ENCODE peak calls at places on chromosomes 13 and 19, in five cellular contexts. U, S, H, R and F are unnamed samples.

GRCh38 chr13:100128373-100128772 is 39.5 kb downstream of the PCCA start:
- DNase-seq in U (no peak), S (peak; percentile 36), H (no peak), R (no peak), F (no peak)

GRCh38 chr19:42563352-42564210 is 31.1 kb downstream of the CEACAM8 start:
- DNase-seq in U (peak; percentile 24), S (peak; percentile 74), H (no peak), R (peak; percentile 25), F (peak; percentile 83)

GRCh38 chr13:107713314-107713713 is 502.0 kb downstream of the LIG4 start:
- DNase-seq in U (no peak), S (no peak), H (no peak), R (no peak), F (peak; percentile 23)

GRCh38 chr13:99926014-99926731 is 45.4 kb downstream of the ZIC5 start:
- DNase-seq in U (no peak), S (no peak), H (no peak), R (no peak), F (no peak)

GRCh38 chr19:10335149-10336053 is 2.1 kb upstream of the RAVER1 start:
- DNase-seq in U (no peak), S (no peak), H (no peak), R (no peak), F (no peak)

GRCh38 chr19:41175825-41176734 is 16.9 kb upstream of the CYP2S1 start:
- DNase-seq in U (peak; percentile 19), S (peak; percentile 95), H (peak; percentile 59), R (peak; percentile 74), F (no peak)

GRCh38 chr19:4144666-4145261 is 8.7 kb upstream of the CREB3L3 start:
- DNase-seq in U (no peak), S (peak; percentile 75), H (no peak), R (no peak), F (peak; percentile 21)

GRCh38 chr13:114140909-114141255 is 8.5 kb upstream of the RASA3 start:
- DNase-seq in U (peak; percentile 67), S (no peak), H (peak; percentile 63), R (peak; percentile 63), F (no peak)

GRCh38 chr13:50672025-50672424 is 171.5 kb downstream of the DLEU7 start:
- DNase-seq in U (no peak), S (peak; percentile 52), H (no peak), R (no peak), F (no peak)

GRCh38 chr19:10045371-10045770 is 32.1 kb downstream of the RDH8 start:
- DNase-seq in U (no peak), S (no peak), H (no peak), R (no peak), F (no peak)

GRCh38 chr13:112775791-112776279 is 86.0 kb downstream of the ATP11A start:
- DNase-seq in U (no peak), S (no peak), H (no peak), R (no peak), F (no peak)

GRCh38 chr19:38683393-38684077 is 36.1 kb downstream of the ACTN4 start:
- DNase-seq in U (peak; percentile 79), S (peak; percentile 93), H (peak; percentile 71), R (peak; percentile 33), F (peak; percentile 85)

GRCh38 chr13:111302045-111302722 is 18.3 kb upstream of the TEX29 start:
- DNase-seq in U (no peak), S (no peak), H (no peak), R (no peak), F (no peak)

GRCh38 chr13:99085139-99085845 is 107.4 kb upstream of the DOCK9 start:
- DNase-seq in U (no peak), S (peak; percentile 17), H (peak; percentile 47), R (peak; percentile 25), F (peak; percentile 10)

GRCh38 chr19:47315125-47315821 is 5.6 kb downstream of the C5AR1 start:
- DNase-seq in U (peak; percentile 26), S (peak; percentile 90), H (no peak), R (no peak), F (peak; percentile 14)

GRCh38 chr13:41246969-41247750 is 16.2 kb downstream of the MTRF1 start:
- DNase-seq in U (no peak), S (no peak), H (no peak), R (no peak), F (peak; percentile 10)

GRCh38 chr19:756232-756631 is 5.3 kb downstream of the MISP start:
- DNase-seq in U (no peak), S (no peak), H (peak; percentile 18), R (no peak), F (peak; percentile 24)

GRCh38 chr19:4559569-4559968 is at the start of gene SEMA6B:
- DNase-seq in U (no peak), S (peak; percentile 2), H (no peak), R (no peak), F (peak; percentile 93)

GRCh38 chr13:40391788-40392187 is 274.7 kb downstream of the FOXO1 start:
- DNase-seq in U (no peak), S (no peak), H (no peak), R (no peak), F (no peak)

GRCh38 chr13:32695602-32696250 is 109.5 kb downstream of the PDS5B start:
- DNase-seq in U (no peak), S (no peak), H (no peak), R (no peak), F (no peak)

GRCh38 chr19:50735869-50736268 is 12.7 kb downstream of the CLEC11A start:
- DNase-seq in U (no peak), S (no peak), H (no peak), R (no peak), F (no peak)

GRCh38 chr19:7701654-7702457 is at the start of gene FCER2:
- DNase-seq in U (no peak), S (no peak), H (no peak), R (no peak), F (no peak)

GRCh38 chr13:40026741-40027140 is 371.3 kb downstream of the COG6 start:
- DNase-seq in U (peak; percentile 24), S (no peak), H (no peak), R (peak; percentile 24), F (no peak)

GRCh38 chr13:99398916-99399622 is 91.9 kb upstream of the GPR183 start:
- DNase-seq in U (no peak), S (no peak), H (no peak), R (no peak), F (no peak)

GRCh38 chr13:53782400-53783030 is 753.9 kb downstream of the OLFM4 start:
- DNase-seq in U (no peak), S (peak; percentile 83), H (no peak), R (peak; percentile 31), F (peak; percentile 46)

GRCh38 chr13:60431108-60431700 is 34.2 kb downstream of the TDRD3 start:
- DNase-seq in U (no peak), S (peak; percentile 69), H (no peak), R (peak; percentile 20), F (peak; percentile 78)

GRCh38 chr19:10388957-10389356 is 8.6 kb upstream of the TYK2 start:
- DNase-seq in U (peak; percentile 81), S (peak; percentile 88), H (peak; percentile 75), R (peak; percentile 80), F (peak; percentile 81)

GRCh38 chr13:29948246-29948645 is 97.8 kb upstream of the UBL3 start:
- DNase-seq in U (no peak), S (no peak), H (no peak), R (no peak), F (no peak)

GRCh38 chr19:2056810-2057192 is 5.8 kb upstream of the MKNK2 start:
- DNase-seq in U (no peak), S (no peak), H (no peak), R (no peak), F (no peak)

GRCh38 chr19:51097166-51097736 is 11.0 kb downstream of the CTU1 start:
- DNase-seq in U (peak; percentile 72), S (peak; percentile 81), H (peak; percentile 65), R (peak; percentile 66), F (peak; percentile 51)

GRCh38 chr13:113962975-113963374 is 10.9 kb downstream of the C13orf46 start:
- DNase-seq in U (no peak), S (no peak), H (peak; percentile 3), R (no peak), F (no peak)

GRCh38 chr19:13887039-13887438 is 10.1 kb downstream of the NANOS3 start:
- DNase-seq in U (peak; percentile 44), S (no peak), H (peak; percentile 64), R (no peak), F (no peak)

GRCh38 chr19:8224394-8225145 is 15.4 kb downstream of the CERS4 start:
- DNase-seq in U (no peak), S (no peak), H (no peak), R (no peak), F (no peak)

GRCh38 chr13:41019027-41019487 is at the start of gene ELF1:
- DNase-seq in U (peak; percentile 71), S (peak; percentile 79), H (peak; percentile 72), R (peak; percentile 80), F (peak; percentile 85)

GRCh38 chr13:106637519-106637918 is 69.6 kb upstream of the ARGLU1 start:
- DNase-seq in U (no peak), S (no peak), H (no peak), R (no peak), F (no peak)

GRCh38 chr19:3880471-3881271 is at the start of gene ATCAY:
- DNase-seq in U (no peak), S (no peak), H (no peak), R (no peak), F (no peak)